ENCODE peak calls at places on chromosomes 16 and 17, in five cellular contexts. One of them, this sample, is unnamed.

GRCh38 chr17:35214631-35215273 is 20.6 kb upstream of the SLC35G3 start:
- DNase-seq in right cardiac atrium: no peak
- DNase-seq in activated CD4-positive, alpha-beta T cell treated with anti-CD3 and anti-CD28 coated beads, Interleukin-2, amount 50 U/mL, for 48 hours: peak
- DNase-seq in RWPE2: no peak
- DNase-seq in choroid plexus epithelial cell: no peak
- DNase-seq in this sample: no peak

GRCh38 chr17:47713980-47714689 is 18.9 kb upstream of the TBX21 start:
- DNase-seq in right cardiac atrium: no peak
- DNase-seq in activated CD4-positive, alpha-beta T cell treated with anti-CD3 and anti-CD28 coated beads, Interleukin-2, amount 50 U/mL, for 48 hours: no peak
- DNase-seq in RWPE2: no peak
- DNase-seq in choroid plexus epithelial cell: no peak
- DNase-seq in this sample: no peak

GRCh38 chr16:85057948-85058347 is 30.4 kb downstream of the KIAA0513 start:
- DNase-seq in right cardiac atrium: peak
- DNase-seq in activated CD4-positive, alpha-beta T cell treated with anti-CD3 and anti-CD28 coated beads, Interleukin-2, amount 50 U/mL, for 48 hours: no peak
- DNase-seq in RWPE2: no peak
- DNase-seq in choroid plexus epithelial cell: no peak
- DNase-seq in this sample: no peak

GRCh38 chr17:49358638-49359247 is 3.3 kb downstream of the ZNF652 start:
- DNase-seq in right cardiac atrium: no peak
- DNase-seq in activated CD4-positive, alpha-beta T cell treated with anti-CD3 and anti-CD28 coated beads, Interleukin-2, amount 50 U/mL, for 48 hours: no peak
- DNase-seq in RWPE2: no peak
- DNase-seq in choroid plexus epithelial cell: peak
- DNase-seq in this sample: no peak

GRCh38 chr17:62597920-62598319 is 29.6 kb upstream of the MRC2 start:
- DNase-seq in right cardiac atrium: no peak
- DNase-seq in activated CD4-positive, alpha-beta T cell treated with anti-CD3 and anti-CD28 coated beads, Interleukin-2, amount 50 U/mL, for 48 hours: no peak
- DNase-seq in RWPE2: no peak
- DNase-seq in choroid plexus epithelial cell: peak
- DNase-seq in this sample: no peak

GRCh38 chr16:85554114-85554790 is 58.9 kb upstream of the GSE1 start:
- DNase-seq in right cardiac atrium: peak
- DNase-seq in activated CD4-positive, alpha-beta T cell treated with anti-CD3 and anti-CD28 coated beads, Interleukin-2, amount 50 U/mL, for 48 hours: peak
- DNase-seq in RWPE2: peak
- DNase-seq in choroid plexus epithelial cell: peak
- DNase-seq in this sample: peak

GRCh38 chr17:61382796-61383688 is 16.6 kb upstream of the TBX2 start:
- DNase-seq in right cardiac atrium: no peak
- DNase-seq in activated CD4-positive, alpha-beta T cell treated with anti-CD3 and anti-CD28 coated beads, Interleukin-2, amount 50 U/mL, for 48 hours: no peak
- DNase-seq in RWPE2: no peak
- DNase-seq in choroid plexus epithelial cell: no peak
- DNase-seq in this sample: no peak

GRCh38 chr17:38533241-38533640 is 72.5 kb downstream of the SRCIN1 start:
- DNase-seq in right cardiac atrium: no peak
- DNase-seq in activated CD4-positive, alpha-beta T cell treated with anti-CD3 and anti-CD28 coated beads, Interleukin-2, amount 50 U/mL, for 48 hours: no peak
- DNase-seq in RWPE2: no peak
- DNase-seq in choroid plexus epithelial cell: no peak
- DNase-seq in this sample: no peak

GRCh38 chr17:77282524-77283515 is 142.1 kb downstream of the SEC14L1 start:
- DNase-seq in right cardiac atrium: no peak
- DNase-seq in activated CD4-positive, alpha-beta T cell treated with anti-CD3 and anti-CD28 coated beads, Interleukin-2, amount 50 U/mL, for 48 hours: peak
- DNase-seq in RWPE2: no peak
- DNase-seq in choroid plexus epithelial cell: no peak
- DNase-seq in this sample: no peak

GRCh38 chr16:1825864-1826690 is 548 bp downstream of the HAGH start:
- DNase-seq in right cardiac atrium: peak
- DNase-seq in activated CD4-positive, alpha-beta T cell treated with anti-CD3 and anti-CD28 coated beads, Interleukin-2, amount 50 U/mL, for 48 hours: peak
- DNase-seq in RWPE2: no peak
- DNase-seq in choroid plexus epithelial cell: no peak
- DNase-seq in this sample: no peak

GRCh38 chr16:31451681-31452351 is 7.5 kb upstream of the ARMC5 start:
- DNase-seq in right cardiac atrium: peak
- DNase-seq in activated CD4-positive, alpha-beta T cell treated with anti-CD3 and anti-CD28 coated beads, Interleukin-2, amount 50 U/mL, for 48 hours: no peak
- DNase-seq in RWPE2: peak
- DNase-seq in choroid plexus epithelial cell: peak
- DNase-seq in this sample: peak

GRCh38 chr17:28950017-28950751 is 1.1 kb downstream of the PHF12 start:
- DNase-seq in right cardiac atrium: peak
- DNase-seq in activated CD4-positive, alpha-beta T cell treated with anti-CD3 and anti-CD28 coated beads, Interleukin-2, amount 50 U/mL, for 48 hours: peak
- DNase-seq in RWPE2: no peak
- DNase-seq in choroid plexus epithelial cell: peak
- DNase-seq in this sample: peak

GRCh38 chr16:70697601-70698170 is 11.8 kb upstream of the MTSS2 start:
- DNase-seq in right cardiac atrium: peak
- DNase-seq in activated CD4-positive, alpha-beta T cell treated with anti-CD3 and anti-CD28 coated beads, Interleukin-2, amount 50 U/mL, for 48 hours: no peak
- DNase-seq in RWPE2: no peak
- DNase-seq in choroid plexus epithelial cell: peak
- DNase-seq in this sample: no peak

GRCh38 chr17:46984341-46984740 is 5.3 kb upstream of the RPRML start:
- DNase-seq in right cardiac atrium: no peak
- DNase-seq in activated CD4-positive, alpha-beta T cell treated with anti-CD3 and anti-CD28 coated beads, Interleukin-2, amount 50 U/mL, for 48 hours: no peak
- DNase-seq in RWPE2: no peak
- DNase-seq in choroid plexus epithelial cell: no peak
- DNase-seq in this sample: no peak

GRCh38 chr17:28710948-28711722 is 553 bp downstream of the PROCA1 start:
- DNase-seq in right cardiac atrium: peak
- DNase-seq in activated CD4-positive, alpha-beta T cell treated with anti-CD3 and anti-CD28 coated beads, Interleukin-2, amount 50 U/mL, for 48 hours: peak
- DNase-seq in RWPE2: peak
- DNase-seq in choroid plexus epithelial cell: peak
- DNase-seq in this sample: peak

GRCh38 chr17:43832168-43832975 is 574 bp downstream of the MPP3 start:
- DNase-seq in right cardiac atrium: peak
- DNase-seq in activated CD4-positive, alpha-beta T cell treated with anti-CD3 and anti-CD28 coated beads, Interleukin-2, amount 50 U/mL, for 48 hours: peak
- DNase-seq in RWPE2: peak
- DNase-seq in choroid plexus epithelial cell: peak
- DNase-seq in this sample: no peak

GRCh38 chr17:39116224-39116623 is 35.2 kb downstream of the PLXDC1 start:
- DNase-seq in right cardiac atrium: peak
- DNase-seq in activated CD4-positive, alpha-beta T cell treated with anti-CD3 and anti-CD28 coated beads, Interleukin-2, amount 50 U/mL, for 48 hours: no peak
- DNase-seq in RWPE2: no peak
- DNase-seq in choroid plexus epithelial cell: no peak
- DNase-seq in this sample: no peak

GRCh38 chr17:56150631-56151030 is 2.6 kb upstream of the ANKFN1 start:
- DNase-seq in right cardiac atrium: no peak
- DNase-seq in activated CD4-positive, alpha-beta T cell treated with anti-CD3 and anti-CD28 coated beads, Interleukin-2, amount 50 U/mL, for 48 hours: no peak
- DNase-seq in RWPE2: no peak
- DNase-seq in choroid plexus epithelial cell: no peak
- DNase-seq in this sample: no peak

GRCh38 chr17:3986939-3987335 is 22.7 kb upstream of the ATP2A3 start:
- DNase-seq in right cardiac atrium: no peak
- DNase-seq in activated CD4-positive, alpha-beta T cell treated with anti-CD3 and anti-CD28 coated beads, Interleukin-2, amount 50 U/mL, for 48 hours: no peak
- DNase-seq in RWPE2: no peak
- DNase-seq in choroid plexus epithelial cell: no peak
- DNase-seq in this sample: no peak

GRCh38 chr16:83002351-83003334 is 375.9 kb downstream of the CDH13 start:
- DNase-seq in right cardiac atrium: no peak
- DNase-seq in activated CD4-positive, alpha-beta T cell treated with anti-CD3 and anti-CD28 coated beads, Interleukin-2, amount 50 U/mL, for 48 hours: no peak
- DNase-seq in RWPE2: no peak
- DNase-seq in choroid plexus epithelial cell: no peak
- DNase-seq in this sample: no peak

GRCh38 chr17:2410951-2411350 is 10.1 kb upstream of the MNT start:
- DNase-seq in right cardiac atrium: peak
- DNase-seq in activated CD4-positive, alpha-beta T cell treated with anti-CD3 and anti-CD28 coated beads, Interleukin-2, amount 50 U/mL, for 48 hours: no peak
- DNase-seq in RWPE2: no peak
- DNase-seq in choroid plexus epithelial cell: no peak
- DNase-seq in this sample: no peak

GRCh38 chr16:50925758-50926357 is 184.0 kb downstream of the CYLD start:
- DNase-seq in right cardiac atrium: no peak
- DNase-seq in activated CD4-positive, alpha-beta T cell treated with anti-CD3 and anti-CD28 coated beads, Interleukin-2, amount 50 U/mL, for 48 hours: no peak
- DNase-seq in RWPE2: no peak
- DNase-seq in choroid plexus epithelial cell: no peak
- DNase-seq in this sample: no peak

GRCh38 chr17:75763613-75764416 is 1.2 kb downstream of the GALK1 start:
- DNase-seq in right cardiac atrium: no peak
- DNase-seq in activated CD4-positive, alpha-beta T cell treated with anti-CD3 and anti-CD28 coated beads, Interleukin-2, amount 50 U/mL, for 48 hours: no peak
- DNase-seq in RWPE2: peak
- DNase-seq in choroid plexus epithelial cell: no peak
- DNase-seq in this sample: peak

GRCh38 chr16:20333120-20333519 is 5.8 kb upstream of the GP2 start:
- DNase-seq in right cardiac atrium: no peak
- DNase-seq in activated CD4-positive, alpha-beta T cell treated with anti-CD3 and anti-CD28 coated beads, Interleukin-2, amount 50 U/mL, for 48 hours: no peak
- DNase-seq in RWPE2: no peak
- DNase-seq in choroid plexus epithelial cell: no peak
- DNase-seq in this sample: no peak

GRCh38 chr17:72351884-72352346 is 231.1 kb downstream of the SOX9 start:
- DNase-seq in right cardiac atrium: no peak
- DNase-seq in activated CD4-positive, alpha-beta T cell treated with anti-CD3 and anti-CD28 coated beads, Interleukin-2, amount 50 U/mL, for 48 hours: no peak
- DNase-seq in RWPE2: no peak
- DNase-seq in choroid plexus epithelial cell: no peak
- DNase-seq in this sample: no peak

GRCh38 chr17:62658136-62658535 is 30.7 kb downstream of the MRC2 start:
- DNase-seq in right cardiac atrium: no peak
- DNase-seq in activated CD4-positive, alpha-beta T cell treated with anti-CD3 and anti-CD28 coated beads, Interleukin-2, amount 50 U/mL, for 48 hours: no peak
- DNase-seq in RWPE2: no peak
- DNase-seq in choroid plexus epithelial cell: no peak
- DNase-seq in this sample: no peak

GRCh38 chr17:40499551-40500189 is 1.8 kb downstream of the TNS4 start:
- DNase-seq in right cardiac atrium: peak
- DNase-seq in activated CD4-positive, alpha-beta T cell treated with anti-CD3 and anti-CD28 coated beads, Interleukin-2, amount 50 U/mL, for 48 hours: no peak
- DNase-seq in RWPE2: no peak
- DNase-seq in choroid plexus epithelial cell: peak
- DNase-seq in this sample: no peak

GRCh38 chr16:65306722-65307121 is 184.9 kb upstream of the CDH11 start:
- DNase-seq in right cardiac atrium: no peak
- DNase-seq in activated CD4-positive, alpha-beta T cell treated with anti-CD3 and anti-CD28 coated beads, Interleukin-2, amount 50 U/mL, for 48 hours: no peak
- DNase-seq in RWPE2: no peak
- DNase-seq in choroid plexus epithelial cell: no peak
- DNase-seq in this sample: no peak

GRCh38 chr16:55499951-55500350 is 8.9 kb upstream of the LPCAT2 start:
- DNase-seq in right cardiac atrium: no peak
- DNase-seq in activated CD4-positive, alpha-beta T cell treated with anti-CD3 and anti-CD28 coated beads, Interleukin-2, amount 50 U/mL, for 48 hours: peak
- DNase-seq in RWPE2: peak
- DNase-seq in choroid plexus epithelial cell: peak
- DNase-seq in this sample: no peak

GRCh38 chr16:10828851-10829331 is 10.3 kb upstream of the TVP23A start:
- DNase-seq in right cardiac atrium: peak
- DNase-seq in activated CD4-positive, alpha-beta T cell treated with anti-CD3 and anti-CD28 coated beads, Interleukin-2, amount 50 U/mL, for 48 hours: no peak
- DNase-seq in RWPE2: no peak
- DNase-seq in choroid plexus epithelial cell: peak
- DNase-seq in this sample: no peak

GRCh38 chr17:14739656-14740431 is 439.0 kb downstream of the HS3ST3B1 start:
- DNase-seq in right cardiac atrium: no peak
- DNase-seq in activated CD4-positive, alpha-beta T cell treated with anti-CD3 and anti-CD28 coated beads, Interleukin-2, amount 50 U/mL, for 48 hours: no peak
- DNase-seq in RWPE2: no peak
- DNase-seq in choroid plexus epithelial cell: no peak
- DNase-seq in this sample: no peak

This sample was measured in K562.